ENCODE peak calls at places on chromosomes 11 and 22, in five cellular contexts. X is heart left ventricle, T is adrenal gland, S is fibroblast of lung, Z is OCI-LY7. B is an unnamed sample.

GRCh38 chr11:103491777-103492176 is 382.6 kb downstream of the DYNC2H1 start:
- DNase-seq in X (no peak), T (no peak), S (no peak), Z (no peak), B (no peak)

GRCh38 chr22:22712666-22713365 is 68.4 kb downstream of the GGTLC2 start:
- DNase-seq in X (no peak), T (no peak), S (no peak), Z (peak; percentile 42), B (no peak)

GRCh38 chr11:131253885-131254204 is 116.6 kb upstream of the NTM start:
- DNase-seq in X (no peak), T (no peak), S (peak; percentile 22), Z (no peak), B (no peak)

GRCh38 chr11:117704416-117705150 is 92.4 kb downstream of the DSCAML1 start:
- DNase-seq in X (no peak), T (no peak), S (no peak), Z (no peak), B (no peak)

GRCh38 chr22:46068908-46069481 is 81.3 kb upstream of the PPARA start:
- DNase-seq in X (no peak), T (peak; percentile 33), S (peak; percentile 63), Z (peak; percentile 13), B (peak; percentile 53)

GRCh38 chr11:112364962-112365481 is 104.4 kb upstream of the PLET1 start:
- DNase-seq in X (no peak), T (no peak), S (peak; percentile 95), Z (no peak), B (no peak)

GRCh38 chr11:10601722-10602281 is 33.3 kb upstream of the LYVE1 start:
- DNase-seq in X (no peak), T (peak; percentile 50), S (no peak), Z (no peak), B (no peak)

GRCh38 chr22:37095113-37095512 is 14.4 kb downstream of the TMPRSS6 start:
- DNase-seq in X (no peak), T (no peak), S (no peak), Z (no peak), B (no peak)

GRCh38 chr22:48980409-48980808 is 847.3 kb downstream of the BRD1 start:
- DNase-seq in X (no peak), T (no peak), S (no peak), Z (no peak), B (no peak)

GRCh38 chr22:37959231-37959825 is 5.8 kb downstream of the POLR2F start:
- DNase-seq in X (no peak), T (no peak), S (no peak), Z (no peak), B (no peak)

GRCh38 chr22:39117585-39118191 is 20.6 kb downstream of the APOBEC3H start:
- DNase-seq in X (no peak), T (peak; percentile 73), S (peak; percentile 70), Z (peak; percentile 84), B (peak; percentile 75)

GRCh38 chr22:39283312-39284141 is 35.9 kb downstream of the RPL3 start:
- DNase-seq in X (peak; percentile 76), T (peak; percentile 92), S (peak; percentile 76), Z (no peak), B (no peak)

GRCh38 chr22:30906946-30907345 is 61.6 kb downstream of the MORC2 start:
- DNase-seq in X (no peak), T (no peak), S (no peak), Z (no peak), B (no peak)

GRCh38 chr11:119315139-119316016 is 1.6 kb downstream of the MCAM start:
- DNase-seq in X (peak; percentile 61), T (no peak), S (no peak), Z (peak; percentile 73), B (no peak)

GRCh38 chr11:71080239-71081097 is 171.9 kb downstream of the SHANK2 start:
- DNase-seq in X (no peak), T (peak; percentile 77), S (peak; percentile 69), Z (peak; percentile 68), B (peak; percentile 68)

GRCh38 chr11:119363874-119364590 is 17.5 kb downstream of the USP2 start:
- DNase-seq in X (peak; percentile 73), T (peak; percentile 73), S (no peak), Z (peak; percentile 83), B (peak; percentile 71)

GRCh38 chr11:124670732-124671131 is 2.8 kb downstream of the SIAE start:
- DNase-seq in X (no peak), T (no peak), S (peak; percentile 24), Z (peak; percentile 51), B (no peak)

GRCh38 chr11:19656140-19656541 is 56.5 kb upstream of the NAV2 start:
- DNase-seq in X (no peak), T (no peak), S (no peak), Z (no peak), B (no peak)

GRCh38 chr11:43681543-43681942 is 1.0 kb downstream of the HSD17B12 start:
- DNase-seq in X (no peak), T (no peak), S (peak; percentile 52), Z (no peak), B (peak; percentile 48)

GRCh38 chr22:29041408-29041807 is 20.2 kb downstream of the C22orf31 start:
- DNase-seq in X (no peak), T (peak; percentile 32), S (peak; percentile 47), Z (no peak), B (no peak)

GRCh38 chr11:77112641-77113381 is 10.2 kb downstream of the OMP start:
- DNase-seq in X (no peak), T (no peak), S (no peak), Z (no peak), B (no peak)

GRCh38 chr11:29318134-29318845 is 698.5 kb downstream of the KCNA4 start:
- DNase-seq in X (no peak), T (no peak), S (no peak), Z (no peak), B (no peak)

GRCh38 chr11:29319231-29319630 is 697.6 kb downstream of the KCNA4 start:
- DNase-seq in X (no peak), T (no peak), S (no peak), Z (no peak), B (no peak)

GRCh38 chr11:29324328-29324727 is 692.5 kb downstream of the KCNA4 start:
- DNase-seq in X (no peak), T (no peak), S (no peak), Z (no peak), B (no peak)

GRCh38 chr11:29320196-29320595 is 696.6 kb downstream of the KCNA4 start:
- DNase-seq in X (no peak), T (no peak), S (no peak), Z (no peak), B (no peak)

GRCh38 chr11:29321293-29322132 is 695.3 kb downstream of the KCNA4 start:
- DNase-seq in X (no peak), T (no peak), S (peak; percentile 49), Z (no peak), B (peak; percentile 0)
- H3K27ac ChIP-seq in X (no peak overlapping the region), T (no peak overlapping the region), S (no peak overlapping the region), Z (no peak overlapping the region), B (no peak overlapping the region)

GRCh38 chr11:67408437-67409200 is 4.7 kb downstream of the TBC1D10C start:
- DNase-seq in X (no peak), T (no peak), S (no peak), Z (no peak), B (no peak)
- H3K4me1 ChIP-seq in X (no peaks in the 10 kb centered on the region), T (no peaks in the 10 kb centered on the region), S (no peaks in the 10 kb centered on the region), Z (peaks cover 88% of the 10 kb centered on the region), B (no peaks in the 10 kb centered on the region)

DNA sequence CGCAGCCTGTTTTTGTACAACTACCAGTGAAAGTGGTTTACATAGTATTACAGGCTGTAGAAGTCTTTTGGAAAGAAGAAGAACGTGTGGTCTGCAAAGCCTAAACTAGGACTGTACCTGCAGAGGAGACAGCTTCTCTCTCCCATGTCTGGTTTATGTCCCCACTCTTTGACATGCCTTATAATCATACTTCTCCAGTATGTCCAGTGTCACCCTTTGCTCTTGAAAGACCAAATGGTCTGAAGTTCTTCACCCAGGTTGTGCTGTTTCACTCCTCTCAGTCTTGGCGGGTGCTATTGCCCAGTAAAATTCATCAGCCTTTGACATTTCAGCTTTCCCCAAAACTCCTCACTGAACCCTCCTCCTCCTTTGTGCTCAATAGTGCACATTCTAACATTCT is 676.0 kb upstream of the TENM4 start:
- DNase-seq in X (no peak), T (no peak), S (no peak), Z (no peak), B (no peak)
- H3K27ac ChIP-seq in X (no peak overlapping the region), T (no peak overlapping the region), S (no peak overlapping the region), Z (no peak overlapping the region), B (no peak overlapping the region)

DNA sequence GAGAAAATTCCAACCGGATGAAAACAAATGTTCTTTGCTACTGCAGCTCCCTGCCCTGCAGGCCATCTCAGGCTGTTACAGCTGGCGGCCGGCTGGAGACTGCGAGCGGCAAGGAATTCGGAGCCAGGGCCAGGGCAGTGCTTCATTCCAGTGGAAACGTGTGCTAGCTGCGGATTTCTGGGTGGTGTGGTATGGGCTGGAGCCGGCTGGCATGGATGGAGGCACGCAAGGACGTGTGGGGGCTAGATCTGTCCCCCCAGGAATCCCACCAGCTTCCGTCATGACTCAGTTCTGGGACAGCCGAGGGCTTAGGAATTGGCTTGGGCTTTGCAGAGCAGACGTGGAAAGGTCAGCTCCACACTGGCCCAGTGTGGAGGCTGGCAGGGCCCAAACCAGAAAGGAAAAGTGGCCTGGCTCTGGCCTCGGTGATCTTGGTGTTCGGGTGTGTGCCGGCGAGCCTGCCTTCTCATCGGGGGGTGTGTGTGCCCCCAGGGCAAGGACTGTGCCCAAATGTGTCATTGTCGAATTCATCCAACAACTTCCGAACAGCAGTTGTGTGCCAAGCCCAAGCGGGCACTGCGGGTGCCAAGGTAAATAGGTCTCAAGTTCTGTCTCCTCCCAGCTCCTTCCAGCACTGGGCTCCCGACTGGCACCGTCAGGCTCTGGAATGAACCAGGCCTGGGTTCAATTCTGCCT is 48.1 kb upstream of the SHISAL1 start:
- DNase-seq in X (no peak), T (no peak), S (peak; percentile 54), Z (no peak), B (no peak)
- H3K4me1 ChIP-seq in X (peaks cover 31% of the 10 kb centered on the region), T (no peaks in the 10 kb centered on the region), S (peaks cover 38% of the 10 kb centered on the region), Z (no peaks in the 10 kb centered on the region), B (no peaks in the 10 kb centered on the region)

DNA sequence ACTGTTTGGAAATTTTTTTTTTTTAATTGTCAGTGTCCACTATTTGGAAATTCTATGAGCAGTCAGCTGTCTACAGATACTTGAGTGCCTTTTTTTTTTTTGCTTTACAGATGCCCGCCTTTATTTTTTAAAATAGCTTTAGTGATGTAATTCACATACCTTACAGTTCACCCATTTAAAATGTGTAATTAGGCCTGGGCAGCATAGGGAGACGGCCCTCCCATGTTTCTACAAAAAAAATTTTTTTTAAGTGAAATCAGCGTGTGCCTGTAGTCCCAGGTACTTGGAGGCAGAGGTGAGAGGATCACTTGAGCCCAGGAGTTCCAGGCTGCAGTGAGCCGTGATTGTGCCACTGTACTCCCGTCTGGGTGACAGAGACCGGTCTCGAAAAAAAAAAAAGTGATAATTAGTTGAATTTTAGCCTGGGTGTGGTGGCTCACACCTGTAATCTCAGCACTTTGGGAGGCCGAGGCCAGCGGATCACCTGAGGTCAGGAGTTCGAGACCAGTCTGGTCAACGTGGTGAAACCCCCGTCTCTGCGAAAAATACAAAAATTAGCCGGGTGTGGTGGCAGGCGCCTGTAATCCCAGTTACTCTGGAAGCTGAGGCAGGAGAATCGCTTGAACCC is 1.5 kb downstream of the ZNF143 start:
- DNase-seq in X (no peak), T (no peak), S (no peak), Z (peak; percentile 26), B (no peak)
- H3K27ac ChIP-seq in X (peak overlapping the region; percentile 98), T (peak overlapping the region; percentile 100), S (peak overlapping the region; percentile 91), Z (peak overlapping the region; percentile 97), B (peak overlapping the region; percentile 81)

GRCh38 chr11:88330826-88331428 is 6.6 kb downstream of the CTSC start:
- DNase-seq in X (no peak), T (no peak), S (no peak), Z (no peak), B (no peak)
- H3K4me1 ChIP-seq in X (no peaks in the 10 kb centered on the region), T (no peaks in the 10 kb centered on the region), S (no peaks in the 10 kb centered on the region), Z (peaks cover 51% of the 10 kb centered on the region), B (no peaks in the 10 kb centered on the region)